ENCODE peak calls at places on chromosomes 4 and X, in seven cellular contexts. E, T, G, C, W, L and I are unnamed samples.

GRCh38 chrX:49061916-49062315 is 3.1 kb downstream of the CCDC120 start:
- DNase-seq in E (no peak), T (no peak), G (no peak), C (no peak), W (no peak), L (no peak), I (no peak)

GRCh38 chrX:65874765-65875164 is 165.1 kb downstream of the VSIG4 start:
- DNase-seq in E (no peak), T (no peak), G (no peak), C (peak), W (no peak), L (no peak), I (no peak)

GRCh38 chr4:166043801-166044200 is 170.8 kb downstream of the TLL1 start:
- DNase-seq in E (no peak), T (no peak), G (no peak), C (no peak), W (no peak), L (no peak), I (no peak)

GRCh38 chr4:138275946-138276621 is 33.9 kb upstream of the SLC7A11 start:
- DNase-seq in E (peak), T (no peak), G (no peak), C (peak), W (no peak), L (no peak), I (no peak)

GRCh38 chrX:130778773-130779172 is 124.2 kb downstream of the ENOX2 start:
- DNase-seq in E (no peak), T (no peak), G (no peak), C (peak), W (no peak), L (no peak), I (no peak)

GRCh38 chr4:184851200-184851541 is 25.4 kb upstream of the ACSL1 start:
- DNase-seq in E (peak), T (peak), G (no peak), C (peak), W (no peak), L (peak), I (no peak)

GRCh38 chr4:184386271-184386781 is 88.0 kb downstream of the IRF2 start:
- DNase-seq in E (no peak), T (no peak), G (peak), C (no peak), W (peak), L (peak), I (no peak)

GRCh38 chrX:154012336-154012991 is 7.2 kb downstream of the IRAK1 start:
- DNase-seq in E (peak), T (no peak), G (no peak), C (no peak), W (no peak), L (no peak), I (no peak)

GRCh38 chr4:53598483-53598882 is 7.2 kb upstream of the LNX1 start:
- DNase-seq in E (no peak), T (no peak), G (no peak), C (peak), W (no peak), L (no peak), I (no peak)

GRCh38 chr4:53598901-53599300 is 7.6 kb upstream of the LNX1 start:
- DNase-seq in E (peak), T (no peak), G (no peak), C (peak), W (peak), L (no peak), I (no peak)

GRCh38 chr4:53599632-53600031 is 8.3 kb upstream of the LNX1 start:
- DNase-seq in E (no peak), T (no peak), G (no peak), C (no peak), W (no peak), L (no peak), I (no peak)

GRCh38 chr4:53602390-53602789 is 11.1 kb upstream of the LNX1 start:
- DNase-seq in E (no peak), T (no peak), G (no peak), C (no peak), W (no peak), L (no peak), I (no peak)

DNA sequence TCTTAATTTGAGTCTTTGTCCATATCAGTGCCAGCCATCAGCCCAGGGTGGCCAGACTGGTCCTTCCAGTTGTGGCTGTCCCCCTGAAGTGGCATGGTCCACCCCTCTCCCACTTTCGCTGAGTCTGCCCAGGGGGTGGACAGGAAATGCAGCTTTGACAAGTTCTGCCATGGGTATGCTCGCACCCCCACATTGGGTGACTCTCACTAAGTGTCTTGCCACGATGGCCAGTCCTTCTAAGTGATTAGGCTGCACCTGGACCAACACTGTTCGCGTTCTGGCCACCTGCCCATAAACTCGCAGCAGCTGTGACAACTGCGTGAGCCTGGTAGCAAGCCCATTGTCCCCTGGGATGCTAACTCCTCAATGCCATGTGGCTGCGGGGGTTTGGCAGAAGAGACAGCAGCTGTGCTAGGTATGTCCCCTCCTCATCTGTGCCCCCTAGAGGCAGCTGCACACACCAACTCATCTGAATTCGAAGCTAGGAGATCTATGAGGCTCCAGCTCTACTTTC is 10.0 kb upstream of the LNX1 start:
- DNase-seq in E (peak), T (no peak), G (no peak), C (peak), W (peak), L (no peak), I (no peak)
- TF ChIP-seq CTCF in E (peak), T (no peak), G (no peak), C (peak), W (peak), L (peak), I (peak)

GRCh38 chr4:107213880-107214279 is 177.8 kb upstream of the DKK2 start:
- DNase-seq in E (peak), T (no peak), G (no peak), C (no peak), W (no peak), L (no peak), I (no peak)
- TF ChIP-seq CTCF in E (no peak), T (no peak), G (no peak), C (no peak), W (no peak), L (no peak), I (no peak)

GRCh38 chr4:177441803-177442622 is at the start of gene AGA:
- DNase-seq in E (peak), T (peak), G (peak), C (peak), W (peak), L (peak), I (peak)
- TF ChIP-seq CTCF in E (no peak), T (no peak), G (no peak), C (no peak), W (no peak), L (no peak), I (no peak)

GRCh38 chr4:8473198-8473919 is 32.8 kb downstream of the TRMT44 start:
- DNase-seq in E (peak), T (no peak), G (no peak), C (no peak), W (no peak), L (no peak), I (no peak)
- TF ChIP-seq CTCF in E (no peak), T (no peak), G (no peak), C (no peak), W (no peak), L (no peak), I (no peak)